ENCODE peak calls at places on chromosomes 11 and 22, in eight cellular contexts. One of them, this sample, is unnamed.

GRCh38 chr11:44607987-44608386 is 42.5 kb downstream of the CD82 start:
- DNase-seq in activated naive CD4-positive, alpha-beta T cell: no peak
- DNase-seq in HL-60: no peak
- DNase-seq in ACHN: no peak
- DNase-seq in stimulated activated CD4-positive, alpha-beta T cell treated with anti-CD3 and anti-CD28 coated beads, Interleukin-15, amount 100 ng/mL, for 24 hours: no peak
- DNase-seq in iris pigment epithelial cell: peak
- DNase-seq in neural crest cell: no peak
- DNase-seq in GM23338: no peak
- DNase-seq in this sample: no peak

GRCh38 chr22:26798433-26799065 is 141.2 kb downstream of the MIAT start:
- DNase-seq in activated naive CD4-positive, alpha-beta T cell: no peak
- DNase-seq in HL-60: no peak
- DNase-seq in ACHN: no peak
- DNase-seq in stimulated activated CD4-positive, alpha-beta T cell treated with anti-CD3 and anti-CD28 coated beads, Interleukin-15, amount 100 ng/mL, for 24 hours: no peak
- DNase-seq in iris pigment epithelial cell: no peak
- DNase-seq in neural crest cell: no peak
- DNase-seq in GM23338: peak
- DNase-seq in this sample: no peak

GRCh38 chr11:122085264-122085663 is 30.8 kb downstream of the BLID start:
- DNase-seq in activated naive CD4-positive, alpha-beta T cell: no peak
- DNase-seq in HL-60: no peak
- DNase-seq in ACHN: no peak
- DNase-seq in stimulated activated CD4-positive, alpha-beta T cell treated with anti-CD3 and anti-CD28 coated beads, Interleukin-15, amount 100 ng/mL, for 24 hours: no peak
- DNase-seq in iris pigment epithelial cell: peak
- DNase-seq in neural crest cell: no peak
- DNase-seq in GM23338: no peak
- DNase-seq in this sample: no peak

GRCh38 chr11:69953356-69953755 is 124.8 kb upstream of the ANO1 start:
- DNase-seq in activated naive CD4-positive, alpha-beta T cell: no peak
- DNase-seq in HL-60: no peak
- DNase-seq in ACHN: no peak
- DNase-seq in stimulated activated CD4-positive, alpha-beta T cell treated with anti-CD3 and anti-CD28 coated beads, Interleukin-15, amount 100 ng/mL, for 24 hours: no peak
- DNase-seq in iris pigment epithelial cell: no peak
- DNase-seq in neural crest cell: no peak
- DNase-seq in GM23338: no peak
- DNase-seq in this sample: no peak

GRCh38 chr22:21736084-21736642 is 569 bp upstream of the YPEL1 start:
- DNase-seq in activated naive CD4-positive, alpha-beta T cell: no peak
- DNase-seq in HL-60: no peak
- DNase-seq in ACHN: no peak
- DNase-seq in stimulated activated CD4-positive, alpha-beta T cell treated with anti-CD3 and anti-CD28 coated beads, Interleukin-15, amount 100 ng/mL, for 24 hours: no peak
- DNase-seq in iris pigment epithelial cell: no peak
- DNase-seq in neural crest cell: no peak
- DNase-seq in GM23338: no peak
- DNase-seq in this sample: no peak

GRCh38 chr11:117839234-117839882 is 14.8 kb upstream of the FXYD2 start:
- DNase-seq in activated naive CD4-positive, alpha-beta T cell: no peak
- DNase-seq in HL-60: no peak
- DNase-seq in ACHN: no peak
- DNase-seq in stimulated activated CD4-positive, alpha-beta T cell treated with anti-CD3 and anti-CD28 coated beads, Interleukin-15, amount 100 ng/mL, for 24 hours: no peak
- DNase-seq in iris pigment epithelial cell: no peak
- DNase-seq in neural crest cell: no peak
- DNase-seq in GM23338: no peak
- DNase-seq in this sample: no peak

GRCh38 chr11:64115751-64116522 is 50.0 kb downstream of the MACROD1 start:
- DNase-seq in activated naive CD4-positive, alpha-beta T cell: no peak
- DNase-seq in HL-60: no peak
- DNase-seq in ACHN: no peak
- DNase-seq in stimulated activated CD4-positive, alpha-beta T cell treated with anti-CD3 and anti-CD28 coated beads, Interleukin-15, amount 100 ng/mL, for 24 hours: no peak
- DNase-seq in iris pigment epithelial cell: no peak
- DNase-seq in neural crest cell: no peak
- DNase-seq in GM23338: no peak
- DNase-seq in this sample: no peak

GRCh38 chr11:11577932-11578331 is 43.9 kb downstream of the GALNT18 start:
- DNase-seq in activated naive CD4-positive, alpha-beta T cell: no peak
- DNase-seq in HL-60: no peak
- DNase-seq in ACHN: no peak
- DNase-seq in stimulated activated CD4-positive, alpha-beta T cell treated with anti-CD3 and anti-CD28 coated beads, Interleukin-15, amount 100 ng/mL, for 24 hours: no peak
- DNase-seq in iris pigment epithelial cell: no peak
- DNase-seq in neural crest cell: no peak
- DNase-seq in GM23338: no peak
- DNase-seq in this sample: no peak

GRCh38 chr11:100759106-100759505 is 72.0 kb downstream of the ARHGAP42 start:
- DNase-seq in activated naive CD4-positive, alpha-beta T cell: no peak
- DNase-seq in HL-60: no peak
- DNase-seq in ACHN: no peak
- DNase-seq in stimulated activated CD4-positive, alpha-beta T cell treated with anti-CD3 and anti-CD28 coated beads, Interleukin-15, amount 100 ng/mL, for 24 hours: no peak
- DNase-seq in iris pigment epithelial cell: no peak
- DNase-seq in neural crest cell: no peak
- DNase-seq in GM23338: no peak
- DNase-seq in this sample: no peak

GRCh38 chr11:10942621-10943020 is 84.8 kb upstream of the ZBED5 start:
- DNase-seq in activated naive CD4-positive, alpha-beta T cell: no peak
- DNase-seq in HL-60: no peak
- DNase-seq in ACHN: no peak
- DNase-seq in stimulated activated CD4-positive, alpha-beta T cell treated with anti-CD3 and anti-CD28 coated beads, Interleukin-15, amount 100 ng/mL, for 24 hours: no peak
- DNase-seq in iris pigment epithelial cell: no peak
- DNase-seq in neural crest cell: no peak
- DNase-seq in GM23338: no peak
- DNase-seq in this sample: no peak

GRCh38 chr11:75142714-75143419 is 8.0 kb upstream of the SLCO2B1 start:
- DNase-seq in activated naive CD4-positive, alpha-beta T cell: peak
- DNase-seq in HL-60: peak
- DNase-seq in ACHN: peak
- DNase-seq in stimulated activated CD4-positive, alpha-beta T cell treated with anti-CD3 and anti-CD28 coated beads, Interleukin-15, amount 100 ng/mL, for 24 hours: peak
- DNase-seq in iris pigment epithelial cell: peak
- DNase-seq in neural crest cell: no peak
- DNase-seq in GM23338: peak
- DNase-seq in this sample: no peak

GRCh38 chr11:4886186-4886585 is 4.5 kb downstream of the OR51T1 start:
- DNase-seq in activated naive CD4-positive, alpha-beta T cell: no peak
- DNase-seq in HL-60: no peak
- DNase-seq in ACHN: no peak
- DNase-seq in stimulated activated CD4-positive, alpha-beta T cell treated with anti-CD3 and anti-CD28 coated beads, Interleukin-15, amount 100 ng/mL, for 24 hours: no peak
- DNase-seq in iris pigment epithelial cell: no peak
- DNase-seq in neural crest cell: no peak
- DNase-seq in GM23338: no peak
- DNase-seq in this sample: no peak

GRCh38 chr11:102267602-102268001 is 49.7 kb upstream of the BIRC3 start:
- DNase-seq in activated naive CD4-positive, alpha-beta T cell: no peak
- DNase-seq in HL-60: no peak
- DNase-seq in ACHN: no peak
- DNase-seq in stimulated activated CD4-positive, alpha-beta T cell treated with anti-CD3 and anti-CD28 coated beads, Interleukin-15, amount 100 ng/mL, for 24 hours: no peak
- DNase-seq in iris pigment epithelial cell: peak
- DNase-seq in neural crest cell: no peak
- DNase-seq in GM23338: no peak
- DNase-seq in this sample: no peak

GRCh38 chr11:117287668-117288067 is 3.5 kb upstream of the BACE1-AS start:
- DNase-seq in activated naive CD4-positive, alpha-beta T cell: no peak
- DNase-seq in HL-60: no peak
- DNase-seq in ACHN: no peak
- DNase-seq in stimulated activated CD4-positive, alpha-beta T cell treated with anti-CD3 and anti-CD28 coated beads, Interleukin-15, amount 100 ng/mL, for 24 hours: no peak
- DNase-seq in iris pigment epithelial cell: no peak
- DNase-seq in neural crest cell: no peak
- DNase-seq in GM23338: no peak
- DNase-seq in this sample: no peak

GRCh38 chr11:43908191-43908590 is 27.6 kb downstream of the ALKBH3 start:
- DNase-seq in activated naive CD4-positive, alpha-beta T cell: no peak
- DNase-seq in HL-60: no peak
- DNase-seq in ACHN: no peak
- DNase-seq in stimulated activated CD4-positive, alpha-beta T cell treated with anti-CD3 and anti-CD28 coated beads, Interleukin-15, amount 100 ng/mL, for 24 hours: no peak
- DNase-seq in iris pigment epithelial cell: no peak
- DNase-seq in neural crest cell: no peak
- DNase-seq in GM23338: no peak
- DNase-seq in this sample: no peak

GRCh38 chr11:14637868-14638409 is 5.7 kb upstream of the PDE3B start:
- DNase-seq in activated naive CD4-positive, alpha-beta T cell: no peak
- DNase-seq in HL-60: no peak
- DNase-seq in ACHN: no peak
- DNase-seq in stimulated activated CD4-positive, alpha-beta T cell treated with anti-CD3 and anti-CD28 coated beads, Interleukin-15, amount 100 ng/mL, for 24 hours: no peak
- DNase-seq in iris pigment epithelial cell: no peak
- DNase-seq in neural crest cell: no peak
- DNase-seq in GM23338: peak
- DNase-seq in this sample: no peak

GRCh38 chr22:30182365-30182764 is 64.2 kb downstream of the LIF start:
- DNase-seq in activated naive CD4-positive, alpha-beta T cell: no peak
- DNase-seq in HL-60: no peak
- DNase-seq in ACHN: peak
- DNase-seq in stimulated activated CD4-positive, alpha-beta T cell treated with anti-CD3 and anti-CD28 coated beads, Interleukin-15, amount 100 ng/mL, for 24 hours: no peak
- DNase-seq in iris pigment epithelial cell: no peak
- DNase-seq in neural crest cell: no peak
- DNase-seq in GM23338: no peak
- DNase-seq in this sample: no peak